ENCODE peak calls at places on chromosome 2, in four cellular contexts. Q is B cell, N is progenitor cell of endocrine pancreas, T is CD14-positive monocyte. E is an unnamed sample.

GRCh38 chr2:10897956-10898355 is 13.8 kb upstream of the KCNF1 start:
- DNase-seq in Q (no peak), N (no peak), T (no peak), E (no peak)

GRCh38 chr2:164913011-164913410 is 42.3 kb downstream of the SLC38A11 start:
- DNase-seq in Q (no peak), N (no peak), T (no peak), E (no peak)

GRCh38 chr2:24050041-24050655 is 607 bp downstream of the FKBP1B start:
- DNase-seq in Q (no peak), N (peak), T (no peak), E (no peak)

GRCh38 chr2:18849841-18850578 is 260.6 kb upstream of the NT5C1B start:
- DNase-seq in Q (no peak), N (no peak), T (no peak), E (no peak)

GRCh38 chr2:71282493-71282892 is 49.1 kb upstream of the ZNF638 start:
- DNase-seq in Q (no peak), N (no peak), T (no peak), E (no peak)

GRCh38 chr2:219243291-219243761 is 1.9 kb downstream of the GLB1L start:
- DNase-seq in Q (no peak), N (no peak), T (peak), E (no peak)

GRCh38 chr2:81645750-81646301 is 1341.3 kb upstream of the LRRTM1 start:
- DNase-seq in Q (no peak), N (no peak), T (no peak), E (no peak)

GRCh38 chr2:160493227-160494028 is at the start of gene RBMS1:
- DNase-seq in Q (no peak), N (peak), T (no peak), E (no peak)

GRCh38 chr2:64319930-64320329 is 134.0 kb upstream of the LGALSL start:
- DNase-seq in Q (no peak), N (no peak), T (no peak), E (no peak)

GRCh38 chr2:230319211-230319862 is 7.7 kb upstream of the SP140L start:
- DNase-seq in Q (peak), N (no peak), T (no peak), E (no peak)

GRCh38 chr2:101012054-101012705 is 10.1 kb downstream of the RPL31 start:
- DNase-seq in Q (no peak), N (no peak), T (no peak), E (no peak)

GRCh38 chr2:44528595-44528994 is 166.8 kb downstream of the CAMKMT start:
- DNase-seq in Q (no peak), N (no peak), T (no peak), E (no peak)

GRCh38 chr2:152051373-152051893 is 47.4 kb downstream of the CACNB4 start:
- DNase-seq in Q (no peak), N (no peak), T (no peak), E (no peak)

GRCh38 chr2:167052825-167053224 is 164.5 kb downstream of the XIRP2 start:
- DNase-seq in Q (no peak), N (no peak), T (no peak), E (no peak)

GRCh38 chr2:239588451-239589269 is 187.8 kb upstream of the HDAC4 start:
- DNase-seq in Q (no peak), N (no peak), T (peak), E (peak)

GRCh38 chr2:84314901-84315330 is 144.2 kb downstream of the SUCLG1 start:
- DNase-seq in Q (peak), N (peak), T (peak), E (no peak)

GRCh38 chr2:71467180-71467815 is 13.9 kb downstream of the DYSF start:
- DNase-seq in Q (peak), N (no peak), T (no peak), E (no peak)

GRCh38 chr2:152445375-152445774 is 110.4 kb downstream of the FMNL2 start:
- DNase-seq in Q (no peak), N (no peak), T (no peak), E (no peak)

GRCh38 chr2:198102120-198102519 is 297.7 kb downstream of the PLCL1 start:
- DNase-seq in Q (no peak), N (no peak), T (no peak), E (no peak)

GRCh38 chr2:127083819-127084503 is 23.0 kb downstream of the BIN1 start:
- DNase-seq in Q (no peak), N (no peak), T (no peak), E (no peak)

GRCh38 chr2:150296795-150297546 is 190.5 kb downstream of the RND3 start:
- DNase-seq in Q (no peak), N (no peak), T (no peak), E (no peak)

GRCh38 chr2:100206731-100207255 is 64.4 kb upstream of the AFF3 start:
- DNase-seq in Q (no peak), N (no peak), T (no peak), E (no peak)

GRCh38 chr2:216866515-216867095 is 6.7 kb upstream of the TNP1 start:
- DNase-seq in Q (no peak), N (no peak), T (no peak), E (no peak)

DNA sequence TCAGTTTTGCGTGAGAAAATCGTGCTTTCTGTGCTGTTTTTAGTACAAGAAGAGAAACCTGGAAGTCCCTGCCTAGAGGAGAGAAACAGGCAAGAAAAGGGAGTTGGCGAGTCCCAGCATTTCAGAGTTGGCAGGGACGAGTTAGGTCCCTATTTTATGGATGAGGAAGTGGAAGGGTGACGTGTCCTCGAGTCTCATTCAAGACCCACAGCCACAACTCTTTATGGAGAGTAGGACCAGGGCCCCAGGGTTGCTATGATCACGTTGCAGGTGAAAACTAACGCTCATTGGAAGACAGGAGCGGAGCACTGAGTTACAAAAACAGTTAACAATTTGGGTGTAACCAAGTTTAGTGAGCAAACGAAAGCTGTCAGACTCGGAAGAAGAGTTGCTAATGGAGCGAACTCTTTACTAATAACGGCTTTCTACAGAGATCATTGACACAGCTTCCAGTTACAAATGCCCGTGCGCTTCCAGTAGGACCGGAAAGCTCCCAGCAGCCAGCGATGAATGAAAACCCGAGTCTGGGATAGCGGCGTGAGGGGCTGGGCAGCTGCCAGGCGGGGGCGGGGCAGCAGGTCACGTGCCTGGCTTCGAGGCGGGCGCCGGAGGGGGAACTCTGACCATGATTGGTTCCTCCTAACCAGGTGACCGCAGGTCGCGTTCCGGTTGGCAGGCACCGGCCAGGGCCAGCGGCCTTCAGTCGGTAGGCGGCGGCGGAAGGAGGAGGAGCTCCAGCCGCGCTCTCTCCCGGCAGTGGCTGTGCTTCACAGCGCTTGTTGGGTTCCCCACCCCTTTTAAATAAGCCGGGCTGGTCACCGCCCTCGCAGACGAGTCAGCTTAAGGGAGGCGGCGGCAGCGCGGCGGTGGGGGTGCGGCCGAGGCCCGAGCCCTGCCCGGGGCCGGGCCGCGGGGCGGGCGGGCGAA is at the start of gene CCNYL1:
- DNase-seq in Q (peak), N (peak), T (peak), E (peak)
- TF ChIP-seq CTCF in Q (no peak), N (peak), T (no peak), E (no peak)

GRCh38 chr2:235500110-235500760 is 6.4 kb downstream of the AGAP1 start:
- DNase-seq in Q (no peak), N (no peak), T (no peak), E (no peak)

GRCh38 chr2:235500761-235501662 is 7.2 kb downstream of the AGAP1 start:
- DNase-seq in Q (no peak), N (no peak), T (no peak), E (no peak)

GRCh38 chr2:235497096-235497495 is 3.3 kb downstream of the AGAP1 start:
- DNase-seq in Q (no peak), N (no peak), T (no peak), E (no peak)

GRCh38 chr2:235499306-235499812 is 5.5 kb downstream of the AGAP1 start:
- DNase-seq in Q (no peak), N (no peak), T (no peak), E (no peak)

DNA sequence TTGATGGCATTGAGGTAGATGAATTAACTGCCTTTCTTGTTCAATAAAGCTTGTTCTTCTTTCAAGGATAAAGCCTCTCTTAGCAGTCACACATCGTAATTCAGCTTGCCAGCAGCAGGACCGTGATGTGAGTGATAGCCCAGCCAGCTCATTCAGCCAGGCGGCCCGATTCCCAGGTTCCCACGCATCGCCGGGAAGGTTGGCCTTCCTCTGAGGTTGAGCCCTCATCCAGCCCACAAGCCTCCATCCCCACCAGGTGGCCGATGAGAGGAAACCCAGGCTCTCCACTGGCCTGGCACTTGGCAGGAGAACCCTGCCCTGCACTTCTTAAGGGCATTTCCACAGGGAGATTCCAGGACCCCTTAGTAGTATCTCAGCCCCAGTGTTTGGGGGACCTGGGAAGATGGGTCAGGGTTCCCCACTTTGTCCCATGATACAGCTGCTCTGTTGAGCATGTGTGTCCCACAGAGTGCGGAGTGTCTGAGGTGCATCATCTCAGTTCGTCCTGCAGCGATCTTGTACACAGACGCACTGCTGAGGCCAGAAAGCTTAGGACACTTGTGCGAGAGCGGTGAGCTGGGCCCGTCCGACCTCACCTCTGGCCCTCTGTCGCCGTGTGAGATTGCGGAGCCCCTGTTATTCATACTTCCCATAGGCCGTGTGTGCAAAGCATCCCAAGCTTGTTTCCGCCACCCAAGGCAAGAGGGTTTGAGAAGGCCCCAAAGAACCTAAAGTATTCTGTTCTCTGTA is 4.9 kb downstream of the AGAP1 start:
- DNase-seq in Q (no peak), N (no peak), T (no peak), E (no peak)
- TF ChIP-seq CTCF in Q (no peak), N (peak), T (no peak), E (no peak)

GRCh38 chr2:6917761-6918421 is 679 bp downstream of the RNF144A start:
- DNase-seq in Q (no peak), N (no peak), T (no peak), E (no peak)
- TF ChIP-seq CTCF in Q (no peak), N (no peak), T (no peak), E (no peak)

GRCh38 chr2:180012523-180012922 is 5.4 kb upstream of the CWC22 start:
- DNase-seq in Q (no peak), N (no peak), T (no peak), E (no peak)
- TF ChIP-seq CTCF in Q (no peak), N (no peak), T (no peak), E (no peak)

DNA sequence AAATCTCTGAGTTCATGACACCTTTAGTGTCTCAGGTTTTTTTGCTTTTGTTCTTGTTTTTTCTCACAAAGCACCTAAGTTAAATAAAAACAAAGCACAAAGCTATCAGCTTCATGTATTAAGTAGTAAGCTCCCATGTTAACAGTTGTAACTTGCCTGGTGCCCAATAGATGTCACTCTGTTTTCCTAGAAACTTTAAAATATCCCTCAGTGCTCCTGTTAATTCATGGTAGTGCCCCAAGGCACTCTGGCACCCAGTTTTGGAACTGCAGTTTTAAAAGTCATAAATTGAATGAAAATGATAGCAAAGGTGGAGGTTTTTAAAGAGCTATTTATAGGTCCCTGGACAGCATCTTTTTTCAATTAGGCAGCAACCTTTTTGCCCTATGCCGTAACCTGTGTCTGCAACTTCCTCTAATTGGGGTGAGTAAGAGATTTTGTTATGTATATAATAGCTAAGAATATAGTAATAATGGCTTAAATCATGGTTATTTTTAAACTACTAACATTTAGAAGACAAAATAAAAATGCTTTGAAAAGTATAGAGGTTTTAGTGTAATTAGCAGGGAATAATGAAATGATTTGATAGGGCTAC is 555.0 kb upstream of the TMEFF2 start:
- DNase-seq in Q (no peak), N (no peak), T (no peak), E (no peak)
- TF ChIP-seq CTCF in Q (no peak), N (peak), T (no peak), E (peak)

DNA sequence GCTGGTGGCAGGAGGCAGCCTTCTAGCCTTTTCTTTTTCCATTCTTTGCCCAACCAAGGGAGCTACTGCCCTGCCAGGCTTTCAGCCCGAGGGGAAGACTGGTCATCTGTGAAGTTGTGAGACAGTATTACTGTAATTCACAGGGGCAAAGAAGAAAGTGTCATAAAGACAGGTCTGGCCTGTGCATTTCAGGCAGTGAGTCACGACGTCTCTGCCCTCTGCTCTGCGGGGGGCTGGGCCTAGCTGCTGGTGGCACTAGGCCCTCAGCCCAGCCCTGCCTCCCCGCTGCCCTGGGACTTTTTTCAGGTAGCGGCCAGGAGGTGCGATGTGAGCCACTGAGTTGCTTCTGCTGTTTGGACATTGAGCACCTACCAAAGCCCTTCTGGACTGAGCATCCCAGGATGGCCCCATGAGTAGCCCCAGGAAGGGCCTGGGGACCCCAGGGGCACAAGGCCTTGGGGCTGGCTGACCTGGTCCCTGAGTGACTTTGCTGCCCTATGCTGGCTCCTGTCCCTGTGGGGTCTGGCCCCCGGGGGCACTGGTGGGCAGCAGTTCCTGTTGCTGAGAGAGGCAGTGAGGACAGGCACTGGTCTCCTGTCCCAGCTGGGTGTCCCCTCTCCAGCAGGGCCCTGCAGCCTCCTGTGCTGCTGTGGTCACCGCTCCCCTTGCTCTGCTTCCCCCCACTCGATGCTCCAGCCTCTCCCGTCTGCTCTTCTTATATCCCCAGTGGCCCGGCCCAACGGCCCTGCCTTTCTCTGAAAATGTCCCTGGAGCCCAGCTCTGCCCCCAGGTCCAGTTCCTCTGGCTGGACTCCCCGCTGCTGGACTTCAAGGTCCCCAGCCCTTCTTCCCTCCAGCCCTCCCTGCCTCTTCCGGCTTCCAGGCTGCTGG is 7.0 kb downstream of the INHBB start:
- DNase-seq in Q (no peak), N (no peak), T (no peak), E (no peak)
- TF ChIP-seq CTCF in Q (no peak), N (no peak), T (no peak), E (no peak)

GRCh38 chr2:94980406-94980805 is 45.1 kb upstream of the MAL start:
- DNase-seq in Q (no peak), N (no peak), T (no peak), E (no peak)

GRCh38 chr2:94977826-94978225 is 47.7 kb upstream of the MAL start:
- DNase-seq in Q (no peak), N (no peak), T (no peak), E (no peak)

GRCh38 chr2:94979406-94980375 is 45.8 kb upstream of the MAL start:
- DNase-seq in Q (no peak), N (no peak), T (no peak), E (no peak)

GRCh38 chr2:94982156-94982555 is 43.4 kb upstream of the MAL start:
- DNase-seq in Q (no peak), N (no peak), T (no peak), E (no peak)

GRCh38 chr2:94978917-94979316 is 46.6 kb upstream of the MAL start:
- DNase-seq in Q (no peak), N (no peak), T (no peak), E (no peak)
- TF ChIP-seq CTCF in Q (no peak), N (no peak), T (no peak), E (no peak)

DNA sequence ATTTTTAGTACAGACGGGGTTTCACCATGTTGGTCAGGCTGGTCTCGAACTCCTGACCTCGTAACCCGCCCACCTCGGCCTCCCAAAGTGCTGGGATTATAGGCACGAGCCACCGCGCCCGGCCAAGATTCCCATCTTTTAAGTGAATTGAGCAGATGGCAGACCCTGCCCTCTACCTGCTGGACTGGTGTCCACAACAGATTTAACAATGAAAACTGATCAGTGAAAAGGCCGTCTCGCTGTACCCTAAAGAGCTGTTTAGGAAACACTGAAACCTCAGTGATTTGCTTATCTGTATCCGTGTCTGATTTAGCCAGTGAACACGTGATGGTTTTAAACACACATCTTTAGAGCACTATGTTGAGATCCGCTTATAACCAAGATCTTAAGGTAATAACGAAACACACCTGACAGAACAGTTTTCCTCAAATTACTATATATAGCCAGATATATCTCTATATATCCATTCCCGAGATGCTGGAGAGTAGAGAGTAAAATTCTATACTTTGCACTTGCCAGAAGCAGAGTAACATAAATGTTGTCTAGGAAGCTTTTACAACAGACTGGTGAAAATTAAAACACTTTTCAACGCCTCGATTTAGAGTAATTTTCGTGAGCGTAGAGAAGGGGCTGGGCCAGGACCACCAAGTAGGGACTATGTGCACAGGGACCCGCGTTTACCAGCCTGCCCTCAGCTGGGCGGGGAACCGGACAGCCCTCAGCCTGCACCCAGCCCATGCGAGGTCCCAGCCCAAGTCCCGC is 593 bp downstream of the FAM161A start:
- DNase-seq in Q (no peak), N (no peak), T (peak), E (no peak)
- TF ChIP-seq CTCF in Q (no peak), N (no peak), T (no peak), E (peak)

GRCh38 chr2:46039543-46040303 is 257.5 kb upstream of the EPAS1 start:
- DNase-seq in Q (no peak), N (no peak), T (no peak), E (no peak)

GRCh38 chr2:46040563-46041155 is 256.5 kb upstream of the EPAS1 start:
- DNase-seq in Q (no peak), N (no peak), T (no peak), E (no peak)

GRCh38 chr2:46041434-46041833 is 255.8 kb upstream of the EPAS1 start:
- DNase-seq in Q (no peak), N (no peak), T (no peak), E (no peak)

GRCh38 chr2:46042711-46043110 is 254.5 kb upstream of the EPAS1 start:
- DNase-seq in Q (no peak), N (no peak), T (no peak), E (no peak)

DNA sequence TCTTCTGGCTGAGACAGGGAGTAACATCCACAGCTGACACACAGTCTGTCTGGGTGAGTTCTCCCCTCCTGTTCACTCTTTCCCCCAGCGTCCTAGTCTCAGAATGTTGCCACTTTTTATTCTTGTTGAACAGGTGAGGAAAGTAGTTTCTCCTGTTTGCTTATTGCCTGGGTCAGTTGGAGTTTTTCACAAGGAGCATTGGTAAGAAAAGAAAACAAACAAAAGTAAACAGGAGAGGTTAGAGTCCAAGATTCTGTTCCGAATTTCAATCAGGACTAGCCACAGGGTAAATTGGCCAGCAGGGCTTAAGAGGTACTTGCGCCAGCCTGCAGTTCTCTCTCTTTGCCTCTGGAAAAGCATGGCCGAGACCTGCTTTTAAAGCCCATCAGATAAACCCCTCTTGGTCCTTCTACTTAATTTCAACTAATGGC is 255.0 kb upstream of the EPAS1 start:
- DNase-seq in Q (no peak), N (no peak), T (no peak), E (no peak)
- TF ChIP-seq CTCF in Q (no peak), N (peak), T (no peak), E (no peak)